ENCODE peak calls at places on chromosomes 16 and 17, in eight cellular contexts. P, B, A, D, S, W, F and C are unnamed samples.

GRCh38 chr17:1573932-1574696 is 11.5 kb upstream of the PITPNA start:
- DNase-seq in P (peak), B (peak), A (peak), D (peak), S (peak), W (peak), F (peak), C (peak)

GRCh38 chr16:23987443-23987842 is 151.7 kb downstream of the PRKCB start:
- DNase-seq in P (no peak), B (no peak), A (no peak), D (no peak), S (no peak), W (no peak), F (no peak), C (no peak)

GRCh38 chr17:64778102-64778366 is 115.9 kb upstream of the SMURF2 start:
- DNase-seq in P (no peak), B (no peak), A (no peak), D (no peak), S (no peak), W (no peak), F (no peak), C (no peak)

GRCh38 chr16:3487521-3488410 is 7.5 kb downstream of the C16orf90 start:
- DNase-seq in P (no peak), B (no peak), A (no peak), D (no peak), S (peak), W (no peak), F (no peak), C (no peak)

GRCh38 chr16:80346160-80346632 is 194.6 kb upstream of the DYNLRB2 start:
- DNase-seq in P (no peak), B (no peak), A (no peak), D (no peak), S (no peak), W (no peak), F (no peak), C (no peak)

GRCh38 chr17:58585554-58585953 is 71.1 kb upstream of the MTMR4 start:
- DNase-seq in P (no peak), B (no peak), A (no peak), D (no peak), S (no peak), W (no peak), F (no peak), C (no peak)

GRCh38 chr17:59372138-59372751 is 40.8 kb downstream of the YPEL2 start:
- DNase-seq in P (peak), B (peak), A (peak), D (no peak), S (no peak), W (peak), F (peak), C (peak)

GRCh38 chr17:43595466-43595865 is 49.3 kb upstream of the ETV4 start:
- DNase-seq in P (no peak), B (no peak), A (no peak), D (no peak), S (no peak), W (no peak), F (no peak), C (no peak)

GRCh38 chr17:32274101-32274500 is 8.5 kb downstream of the RHBDL3 start:
- DNase-seq in P (no peak), B (no peak), A (no peak), D (no peak), S (peak), W (no peak), F (no peak), C (no peak)

GRCh38 chr17:27804113-27804512 is 3.8 kb upstream of the NOS2 start:
- DNase-seq in P (no peak), B (no peak), A (no peak), D (no peak), S (no peak), W (no peak), F (no peak), C (no peak)

GRCh38 chr17:58415371-58416055 is 1.8 kb downstream of the RNF43 start:
- DNase-seq in P (no peak), B (no peak), A (peak), D (no peak), S (no peak), W (peak), F (no peak), C (peak)

GRCh38 chr16:10504404-10504885 is 76.0 kb downstream of the EMP2 start:
- DNase-seq in P (no peak), B (no peak), A (no peak), D (no peak), S (no peak), W (no peak), F (no peak), C (no peak)

GRCh38 chr17:50865060-50865867 is 890 bp downstream of the TOB1 start:
- DNase-seq in P (peak), B (peak), A (peak), D (peak), S (peak), W (peak), F (peak), C (peak)

GRCh38 chr16:30543067-30543466 is 8.4 kb upstream of the ZNF747 start:
- DNase-seq in P (no peak), B (no peak), A (no peak), D (no peak), S (no peak), W (no peak), F (no peak), C (no peak)

GRCh38 chr16:67445913-67446907 is 15.3 kb downstream of the HSD11B2 start:
- DNase-seq in P (no peak), B (peak), A (peak), D (no peak), S (peak), W (no peak), F (peak), C (peak)
- H3K27ac ChIP-seq in P (peak), B (no peak), A (peak), D (no peak), S (peak), W (no peak), F (peak), C (peak)

DNA sequence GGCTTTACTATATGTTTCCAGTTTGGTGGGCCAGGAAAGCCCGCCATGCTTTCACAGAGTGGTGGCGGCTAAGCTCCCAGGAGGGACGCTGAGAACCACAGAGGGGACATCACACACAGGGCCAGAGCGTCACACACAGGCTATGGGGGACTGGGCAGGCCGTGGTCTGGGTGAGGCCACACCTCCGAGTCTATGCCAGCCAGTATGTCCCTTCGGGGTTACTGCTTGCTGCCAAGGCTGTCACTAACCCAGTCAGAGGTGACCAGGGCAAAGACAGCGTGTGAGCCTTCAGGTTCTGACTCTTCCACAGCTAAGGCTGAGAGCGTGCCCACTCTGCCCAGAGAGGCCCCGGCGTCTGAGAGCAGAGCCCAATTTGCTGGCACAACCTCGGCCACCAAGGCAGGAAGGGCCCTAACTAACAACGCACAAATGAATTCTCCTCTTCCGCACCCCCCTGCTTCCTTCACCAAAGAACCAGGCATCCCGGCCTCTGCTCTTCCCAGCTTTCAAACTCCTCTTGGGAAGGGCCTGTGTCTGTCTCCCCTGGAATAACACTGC is 2.9 kb downstream of the PLD6 start:
- DNase-seq in P (no peak), B (no peak), A (no peak), D (no peak), S (no peak), W (no peak), F (no peak), C (no peak)
- H3K27ac ChIP-seq in P (no peak), B (no peak), A (peak), D (no peak), S (no peak), W (no peak), F (peak), C (peak)

DNA sequence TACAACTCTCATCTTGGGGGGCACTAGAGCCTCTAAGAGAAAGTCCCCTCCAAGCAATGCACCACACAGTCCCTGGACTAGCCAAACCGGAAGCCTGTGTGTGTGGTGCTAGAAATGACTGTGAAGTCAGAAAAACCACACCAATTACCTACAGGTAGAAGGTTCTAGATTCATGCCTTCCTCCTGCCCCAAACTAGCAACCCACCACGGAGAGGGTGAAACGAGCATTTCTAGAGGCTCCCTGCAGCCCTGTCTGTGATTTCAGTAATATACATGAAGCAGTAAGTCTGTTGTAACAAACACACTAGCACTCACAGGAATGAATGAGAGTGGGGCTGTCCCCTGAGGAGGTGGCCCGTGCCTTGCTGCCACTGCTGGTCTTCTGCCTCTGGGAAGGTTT is 13.6 kb downstream of the ZFHX3 start:
- DNase-seq in P (no peak), B (no peak), A (no peak), D (no peak), S (no peak), W (no peak), F (no peak), C (no peak)
- H3K27ac ChIP-seq in P (no peak), B (no peak), A (no peak), D (no peak), S (peak), W (peak), F (no peak), C (no peak)

GRCh38 chr16:11791144-11791828 is 5.8 kb downstream of the ZC3H7A start:
- DNase-seq in P (no peak), B (no peak), A (no peak), D (no peak), S (no peak), W (peak), F (no peak), C (no peak)
- H3K27ac ChIP-seq in P (peak), B (no peak), A (no peak), D (no peak), S (no peak), W (peak), F (no peak), C (peak)

DNA sequence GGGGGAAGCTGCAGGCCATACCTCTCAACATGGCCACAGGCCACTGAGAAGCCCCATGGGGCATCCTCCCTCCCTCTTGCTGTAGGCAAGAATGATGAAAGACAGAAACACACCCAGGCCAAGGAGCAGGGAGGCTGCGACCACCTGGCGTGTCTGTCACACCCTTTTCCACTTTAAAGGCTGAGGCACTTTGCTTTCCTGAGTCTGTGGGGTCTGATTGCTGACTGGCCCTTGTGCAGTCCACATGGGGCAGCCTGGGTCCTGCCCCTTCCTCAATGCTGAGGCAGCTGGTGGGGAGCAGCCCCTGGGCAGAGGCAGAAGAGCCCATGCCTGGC is 8.7 kb downstream of the TMEM204 start:
- DNase-seq in P (no peak), B (no peak), A (no peak), D (no peak), S (no peak), W (no peak), F (no peak), C (no peak)
- H3K27ac ChIP-seq in P (no peak), B (no peak), A (peak), D (peak), S (peak), W (peak), F (peak), C (peak)

GRCh38 chr17:74481621-74482020 is 15.2 kb downstream of the CD300A start:
- DNase-seq in P (no peak), B (no peak), A (no peak), D (no peak), S (no peak), W (no peak), F (no peak), C (no peak)

GRCh38 chr17:74477411-74477810 is 11.0 kb downstream of the CD300A start:
- DNase-seq in P (no peak), B (no peak), A (no peak), D (no peak), S (no peak), W (no peak), F (no peak), C (no peak)

GRCh38 chr17:74480290-74480689 is 13.9 kb downstream of the CD300A start:
- DNase-seq in P (no peak), B (no peak), A (no peak), D (no peak), S (no peak), W (no peak), F (no peak), C (no peak)

GRCh38 chr17:74475189-74475588 is 8.8 kb downstream of the CD300A start:
- DNase-seq in P (no peak), B (no peak), A (no peak), D (no peak), S (no peak), W (no peak), F (no peak), C (no peak)

GRCh38 chr17:74478369-74479100 is 12.1 kb downstream of the CD300A start:
- DNase-seq in P (no peak), B (no peak), A (peak), D (peak), S (no peak), W (no peak), F (no peak), C (no peak)
- H3K27ac ChIP-seq in P (no peak), B (no peak), A (peak), D (peak), S (no peak), W (no peak), F (no peak), C (no peak)

GRCh38 chr16:17417740-17418139 is 53.0 kb downstream of the XYLT1 start:
- DNase-seq in P (no peak), B (no peak), A (no peak), D (no peak), S (no peak), W (no peak), F (no peak), C (no peak)
- H3K27ac ChIP-seq in P (no peak), B (no peak), A (peak), D (no peak), S (no peak), W (no peak), F (no peak), C (peak)